ENCODE peak calls at places on chromosome 9, in nine cellular contexts. E is effector memory CD8-positive, alpha-beta T cell; H is stimulated activated CD4-positive, alpha-beta T cell treated with anti-CD3 and anti-CD28 coated beads, Interleukin-15, amount 100 ng/mL, for 1 hour; M is stimulated activated naive CD8-positive, alpha-beta T cell treated with anti-CD3 and anti-CD28 coated beads, Interleukin-15, Interleukin-2, amounts not matched to agents 100 U/mL and 50 U/mL, for 24 hours; W is NT2/D1; G is amniotic stem cell; V is ACHN; L is hippocampal formation; K is mucosa of gallbladder. R is an unnamed sample.

GRCh38 chr9:125433461-125434001 is 171.9 kb downstream of the GAPVD1 start:
- DNase-seq in E (no peak), H (no peak), M (no peak), W (no peak), G (no peak), V (no peak), L (no peak), K (no peak), R (no peak)

GRCh38 chr9:3023449-3023848 is 179.6 kb upstream of the PUM3 start:
- DNase-seq in E (no peak), H (no peak), M (no peak), W (no peak), G (no peak), V (no peak), L (no peak), K (no peak), R (no peak)

GRCh38 chr9:36772449-36773370 is 200.0 kb downstream of the MELK start:
- DNase-seq in E (no peak), H (no peak), M (no peak), W (no peak), G (no peak), V (peak; percentile 21), L (no peak), K (no peak), R (no peak)

GRCh38 chr9:91426123-91426745 is 2.6 kb upstream of the NFIL3 start:
- DNase-seq in E (no peak), H (no peak), M (no peak), W (no peak), G (no peak), V (peak; percentile 64), L (peak; percentile 47), K (no peak), R (no peak)

GRCh38 chr9:91374939-91375338 is 13.2 kb upstream of the AUH start:
- DNase-seq in E (no peak), H (no peak), M (no peak), W (no peak), G (peak; percentile 32), V (no peak), L (no peak), K (no peak), R (no peak)

GRCh38 chr9:4258321-4259093 is 41.4 kb downstream of the GLIS3 start:
- DNase-seq in E (no peak), H (no peak), M (no peak), W (no peak), G (no peak), V (no peak), L (no peak), K (no peak), R (no peak)

GRCh38 chr9:84736076-84736475 is 66.5 kb downstream of the NTRK2 start:
- DNase-seq in E (no peak), H (no peak), M (no peak), W (peak; percentile 25), G (no peak), V (no peak), L (no peak), K (no peak), R (no peak)

GRCh38 chr9:16637218-16637617 is 233.3 kb downstream of the BNC2 start:
- DNase-seq in E (no peak), H (no peak), M (no peak), W (no peak), G (no peak), V (no peak), L (no peak), K (no peak), R (no peak)

GRCh38 chr9:130088056-130088455 is 34.4 kb downstream of the GPR107 start:
- DNase-seq in E (no peak), H (no peak), M (no peak), W (no peak), G (no peak), V (no peak), L (peak; percentile 57), K (no peak), R (no peak)

GRCh38 chr9:22528485-22528884 is 81.9 kb downstream of the DMRTA1 start:
- DNase-seq in E (no peak), H (no peak), M (no peak), W (peak; percentile 20), G (peak; percentile 26), V (peak; percentile 11), L (no peak), K (no peak), R (no peak)

GRCh38 chr9:76808636-76809035 is 44.4 kb downstream of the PCA3 start:
- DNase-seq in E (no peak), H (no peak), M (no peak), W (no peak), G (no peak), V (no peak), L (no peak), K (no peak), R (no peak)

GRCh38 chr9:83132768-83133167 is 69.8 kb upstream of the RASEF start:
- DNase-seq in E (no peak), H (no peak), M (no peak), W (no peak), G (no peak), V (no peak), L (no peak), K (no peak), R (no peak)

GRCh38 chr9:71704806-71705205 is 63.5 kb downstream of the CEMIP2 start:
- DNase-seq in E (no peak), H (no peak), M (no peak), W (no peak), G (no peak), V (no peak), L (no peak), K (no peak), R (no peak)

R was measured in GM19239.